ENCODE peak calls at places on chromosomes 6 and 20, in seven cellular contexts. One of them, this sample, is unnamed.

GRCh38 chr6:68575765-68576439 is 59.2 kb upstream of the ADGRB3 start:
- DNase-seq in skeletal muscle cell: no peak
- DNase-seq in AG04450: no peak
- DNase-seq in astrocyte: no peak
- DNase-seq in uterus: no peak
- DNase-seq in osteoblast: peak; percentile 3
- DNase-seq in adrenal gland: no peak
- DNase-seq in this sample: no peak

GRCh38 chr6:6884193-6884627 is 223.6 kb upstream of the RREB1 start:
- DNase-seq in adrenal gland: peak; percentile 59
- DNase-seq in astrocyte: no peak
- DNase-seq in uterus: no peak
- DNase-seq in AG04450: no peak
- DNase-seq in skeletal muscle cell: peak; percentile 18
- DNase-seq in osteoblast: no peak
- DNase-seq in this sample: peak; percentile 38

GRCh38 chr6:10163159-10163962 is 251.5 kb downstream of the TFAP2A start:
- DNase-seq in skeletal muscle cell: no peak
- DNase-seq in adrenal gland: no peak
- DNase-seq in osteoblast: no peak
- DNase-seq in astrocyte: no peak
- DNase-seq in AG04450: no peak
- DNase-seq in uterus: no peak
- DNase-seq in this sample: peak; percentile 99

GRCh38 chr6:12548526-12548925 is 168.0 kb upstream of the PHACTR1 start:
- DNase-seq in osteoblast: peak; percentile 82
- DNase-seq in skeletal muscle cell: no peak
- DNase-seq in astrocyte: peak; percentile 95
- DNase-seq in AG04450: no peak
- DNase-seq in uterus: no peak
- DNase-seq in adrenal gland: no peak
- DNase-seq in this sample: no peak

GRCh38 chr6:64489760-64490159 is 854.2 kb downstream of the PHF3 start:
- DNase-seq in skeletal muscle cell: no peak
- DNase-seq in osteoblast: no peak
- DNase-seq in uterus: no peak
- DNase-seq in astrocyte: no peak
- DNase-seq in AG04450: no peak
- DNase-seq in adrenal gland: no peak
- DNase-seq in this sample: no peak

GRCh38 chr6:156989159-156989806 is 212.1 kb downstream of the ARID1B start:
- DNase-seq in skeletal muscle cell: no peak
- DNase-seq in osteoblast: no peak
- DNase-seq in uterus: no peak
- DNase-seq in astrocyte: no peak
- DNase-seq in adrenal gland: no peak
- DNase-seq in AG04450: no peak
- DNase-seq in this sample: no peak

GRCh38 chr20:38853759-38854158 is 48.3 kb downstream of the PPP1R16B start:
- DNase-seq in astrocyte: no peak
- DNase-seq in skeletal muscle cell: no peak
- DNase-seq in AG04450: no peak
- DNase-seq in osteoblast: no peak
- DNase-seq in adrenal gland: no peak
- DNase-seq in uterus: no peak
- DNase-seq in this sample: no peak

GRCh38 chr20:59948828-59949720 is 8.9 kb downstream of the FAM217B start:
- DNase-seq in skeletal muscle cell: peak; percentile 18
- DNase-seq in adrenal gland: peak; percentile 37
- DNase-seq in osteoblast: no peak
- DNase-seq in uterus: peak; percentile 23
- DNase-seq in astrocyte: no peak
- DNase-seq in AG04450: peak; percentile 45
- DNase-seq in this sample: peak; percentile 62

GRCh38 chr6:168437751-168438150 is 3.2 kb upstream of the SMOC2 start:
- DNase-seq in AG04450: no peak
- DNase-seq in osteoblast: no peak
- DNase-seq in skeletal muscle cell: no peak
- DNase-seq in adrenal gland: no peak
- DNase-seq in astrocyte: no peak
- DNase-seq in uterus: no peak
- DNase-seq in this sample: no peak

GRCh38 chr20:10632681-10633509 is 40.9 kb downstream of the JAG1 start:
- DNase-seq in skeletal muscle cell: no peak
- DNase-seq in astrocyte: no peak
- DNase-seq in adrenal gland: no peak
- DNase-seq in AG04450: no peak
- DNase-seq in osteoblast: no peak
- DNase-seq in uterus: no peak
- DNase-seq in this sample: no peak

GRCh38 chr6:109372070-109372585 is 10.1 kb downstream of the CD164 start:
- DNase-seq in AG04450: no peak
- DNase-seq in adrenal gland: no peak
- DNase-seq in astrocyte: peak; percentile 24
- DNase-seq in uterus: no peak
- DNase-seq in osteoblast: no peak
- DNase-seq in skeletal muscle cell: no peak
- DNase-seq in this sample: no peak

GRCh38 chr6:23213193-23213592 is 643.8 kb downstream of the HDGFL1 start:
- DNase-seq in AG04450: peak; percentile 33
- DNase-seq in skeletal muscle cell: peak; percentile 37
- DNase-seq in uterus: no peak
- DNase-seq in osteoblast: no peak
- DNase-seq in adrenal gland: no peak
- DNase-seq in astrocyte: peak; percentile 29
- DNase-seq in this sample: peak; percentile 45

GRCh38 chr6:53513056-53513455 is 31.8 kb downstream of the GCLC start:
- DNase-seq in astrocyte: no peak
- DNase-seq in osteoblast: no peak
- DNase-seq in AG04450: no peak
- DNase-seq in skeletal muscle cell: no peak
- DNase-seq in uterus: no peak
- DNase-seq in adrenal gland: no peak
- DNase-seq in this sample: no peak
- H3K4me3 ChIP-seq in astrocyte: no peak overlapping the region
- H3K4me3 ChIP-seq in osteoblast: no peak overlapping the region
- H3K4me3 ChIP-seq in AG04450: no peak overlapping the region
- H3K4me3 ChIP-seq in skeletal muscle cell: no peak overlapping the region
- H3K4me3 ChIP-seq in uterus: no peak overlapping the region
- H3K4me3 ChIP-seq in adrenal gland: no peak overlapping the region
- H3K4me3 ChIP-seq in this sample: no peak overlapping the region

DNA sequence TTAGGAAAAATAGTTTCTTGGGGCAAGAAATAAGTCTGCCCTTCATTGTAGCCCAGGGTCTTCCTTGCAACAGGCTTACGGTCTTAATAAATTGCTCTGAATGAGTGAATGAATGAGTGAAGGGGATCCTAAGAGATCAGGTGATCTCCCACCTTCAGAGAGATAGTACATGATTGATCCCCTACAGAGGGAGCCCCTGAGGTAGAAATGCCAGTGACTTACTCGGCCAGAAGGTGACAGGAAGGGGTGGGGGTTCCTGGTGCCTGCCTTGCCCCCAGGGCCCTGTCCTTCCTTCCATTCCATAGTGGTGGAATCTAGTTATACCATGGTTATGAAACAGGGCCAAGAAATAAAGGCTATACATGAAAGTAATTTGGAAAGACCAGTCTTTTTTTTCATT is 215.3 kb upstream of the SSTR4 start:
- DNase-seq in osteoblast: no peak
- DNase-seq in skeletal muscle cell: no peak
- DNase-seq in AG04450: no peak
- DNase-seq in uterus: no peak
- DNase-seq in astrocyte: no peak
- DNase-seq in adrenal gland: no peak
- DNase-seq in this sample: no peak
- H3K4me3 ChIP-seq in osteoblast: no peak overlapping the region
- H3K4me3 ChIP-seq in skeletal muscle cell: no peak overlapping the region
- H3K4me3 ChIP-seq in AG04450: no peak overlapping the region
- H3K4me3 ChIP-seq in uterus: no peak overlapping the region
- H3K4me3 ChIP-seq in astrocyte: no peak overlapping the region
- H3K4me3 ChIP-seq in adrenal gland: no peak overlapping the region
- H3K4me3 ChIP-seq in this sample: no peak overlapping the region

GRCh38 chr6:54232703-54233102 is 75.5 kb upstream of the TINAG start:
- DNase-seq in skeletal muscle cell: no peak
- DNase-seq in adrenal gland: no peak
- DNase-seq in osteoblast: no peak
- DNase-seq in uterus: no peak
- DNase-seq in astrocyte: no peak
- DNase-seq in AG04450: no peak
- DNase-seq in this sample: no peak
- H3K4me3 ChIP-seq in skeletal muscle cell: no peak overlapping the region
- H3K4me3 ChIP-seq in adrenal gland: no peak overlapping the region
- H3K4me3 ChIP-seq in osteoblast: no peak overlapping the region
- H3K4me3 ChIP-seq in uterus: no peak overlapping the region
- H3K4me3 ChIP-seq in astrocyte: no peak overlapping the region
- H3K4me3 ChIP-seq in AG04450: no peak overlapping the region
- H3K4me3 ChIP-seq in this sample: no peak overlapping the region

GRCh38 chr20:1490643-1491042 is 577 bp downstream of the SIRPB2 start:
- DNase-seq in osteoblast: no peak
- DNase-seq in astrocyte: no peak
- DNase-seq in skeletal muscle cell: no peak
- DNase-seq in uterus: no peak
- DNase-seq in adrenal gland: no peak
- DNase-seq in AG04450: no peak
- DNase-seq in this sample: no peak
- H3K4me3 ChIP-seq in osteoblast: no peak overlapping the region
- H3K4me3 ChIP-seq in astrocyte: no peak overlapping the region
- H3K4me3 ChIP-seq in skeletal muscle cell: no peak overlapping the region
- H3K4me3 ChIP-seq in uterus: no peak overlapping the region
- H3K4me3 ChIP-seq in adrenal gland: no peak overlapping the region
- H3K4me3 ChIP-seq in AG04450: no peak overlapping the region
- H3K4me3 ChIP-seq in this sample: no peak overlapping the region

GRCh38 chr20:17679786-17680127 is 2.3 kb downstream of the RRBP1 start:
- DNase-seq in AG04450: no peak
- DNase-seq in skeletal muscle cell: no peak
- DNase-seq in osteoblast: peak; percentile 59
- DNase-seq in adrenal gland: no peak
- DNase-seq in uterus: no peak
- DNase-seq in astrocyte: no peak
- DNase-seq in this sample: no peak
- H3K4me3 ChIP-seq in AG04450: peak overlapping the region; percentile 79
- H3K4me3 ChIP-seq in skeletal muscle cell: peak overlapping the region; percentile 81
- H3K4me3 ChIP-seq in osteoblast: peak overlapping the region; percentile 94
- H3K4me3 ChIP-seq in adrenal gland: no peak overlapping the region
- H3K4me3 ChIP-seq in uterus: no peak overlapping the region
- H3K4me3 ChIP-seq in astrocyte: peak overlapping the region; percentile 88
- H3K4me3 ChIP-seq in this sample: no peak overlapping the region

DNA sequence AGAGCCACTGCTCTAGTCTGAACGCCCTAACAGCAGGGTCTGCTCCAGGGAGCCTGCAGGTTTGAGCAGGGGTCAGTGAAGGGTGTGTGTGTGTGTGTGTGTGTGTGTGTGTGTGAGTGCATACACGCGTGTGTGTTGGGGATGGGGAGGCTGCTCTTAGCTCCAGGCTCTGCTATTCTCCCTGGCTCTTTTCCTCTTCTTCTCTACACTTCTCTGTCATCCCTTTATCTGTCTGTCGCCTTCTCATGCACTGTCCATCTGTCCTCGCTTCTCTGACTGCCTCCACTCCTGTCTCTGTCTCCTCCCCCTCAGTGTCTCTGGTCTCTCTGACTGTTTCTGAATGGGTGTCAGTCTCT is 3.4 kb upstream of the CDH22 start:
- DNase-seq in uterus: no peak
- DNase-seq in skeletal muscle cell: no peak
- DNase-seq in osteoblast: peak; percentile 34
- DNase-seq in astrocyte: no peak
- DNase-seq in adrenal gland: no peak
- DNase-seq in AG04450: no peak
- DNase-seq in this sample: no peak
- H3K4me3 ChIP-seq in uterus: no peak overlapping the region
- H3K4me3 ChIP-seq in skeletal muscle cell: no peak overlapping the region
- H3K4me3 ChIP-seq in osteoblast: no peak overlapping the region
- H3K4me3 ChIP-seq in astrocyte: no peak overlapping the region
- H3K4me3 ChIP-seq in adrenal gland: no peak overlapping the region
- H3K4me3 ChIP-seq in AG04450: no peak overlapping the region
- H3K4me3 ChIP-seq in this sample: no peak overlapping the region

DNA sequence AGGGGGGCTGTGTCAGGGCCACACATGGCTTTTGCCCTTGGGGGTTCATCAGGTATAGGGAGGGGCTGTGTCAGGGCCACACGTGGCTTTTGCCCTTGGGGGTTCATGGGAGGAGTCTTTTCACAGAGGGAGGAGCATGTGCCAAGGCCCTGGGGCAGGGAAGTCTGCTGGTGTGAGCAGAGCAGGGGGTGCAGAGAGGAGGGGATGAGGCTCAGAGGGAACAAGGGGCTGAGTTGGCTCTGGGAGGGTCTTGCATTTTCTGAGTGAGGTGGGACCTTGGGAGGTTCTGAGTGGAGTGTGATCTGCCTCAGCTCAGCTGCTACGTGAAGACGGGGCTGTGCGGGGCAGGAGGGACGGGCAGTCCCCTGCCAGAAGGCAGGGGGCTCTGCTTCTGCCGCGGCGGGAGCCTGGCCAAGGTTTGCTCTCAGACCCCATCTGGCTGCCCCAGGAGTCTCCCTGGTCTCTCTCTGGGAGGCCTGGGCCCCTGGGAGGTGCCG is 6.0 kb upstream of the SOX18 start:
- DNase-seq in astrocyte: no peak
- DNase-seq in osteoblast: no peak
- DNase-seq in adrenal gland: no peak
- DNase-seq in AG04450: no peak
- DNase-seq in skeletal muscle cell: no peak
- DNase-seq in uterus: no peak
- DNase-seq in this sample: no peak
- H3K4me3 ChIP-seq in astrocyte: no peak overlapping the region
- H3K4me3 ChIP-seq in osteoblast: no peak overlapping the region
- H3K4me3 ChIP-seq in adrenal gland: no peak overlapping the region
- H3K4me3 ChIP-seq in AG04450: no peak overlapping the region
- H3K4me3 ChIP-seq in skeletal muscle cell: no peak overlapping the region
- H3K4me3 ChIP-seq in uterus: no peak overlapping the region
- H3K4me3 ChIP-seq in this sample: no peak overlapping the region

GRCh38 chr6:137177611-137178010 is 4.2 kb upstream of the IL22RA2 start:
- DNase-seq in AG04450: no peak
- DNase-seq in adrenal gland: no peak
- DNase-seq in uterus: no peak
- DNase-seq in astrocyte: no peak
- DNase-seq in skeletal muscle cell: no peak
- DNase-seq in osteoblast: no peak
- DNase-seq in this sample: no peak

GRCh38 chr6:137172734-137173431 is 561 bp downstream of the IL22RA2 start:
- DNase-seq in astrocyte: no peak
- DNase-seq in uterus: no peak
- DNase-seq in AG04450: no peak
- DNase-seq in adrenal gland: no peak
- DNase-seq in osteoblast: no peak
- DNase-seq in skeletal muscle cell: no peak
- DNase-seq in this sample: no peak

GRCh38 chr6:137176729-137177128 is 3.3 kb upstream of the IL22RA2 start:
- DNase-seq in adrenal gland: no peak
- DNase-seq in uterus: no peak
- DNase-seq in astrocyte: no peak
- DNase-seq in AG04450: no peak
- DNase-seq in osteoblast: no peak
- DNase-seq in skeletal muscle cell: no peak
- DNase-seq in this sample: no peak

GRCh38 chr6:137173501-137173900 is at the start of gene IL22RA2:
- DNase-seq in uterus: no peak
- DNase-seq in astrocyte: no peak
- DNase-seq in AG04450: no peak
- DNase-seq in osteoblast: no peak
- DNase-seq in adrenal gland: no peak
- DNase-seq in skeletal muscle cell: no peak
- DNase-seq in this sample: no peak

GRCh38 chr6:137175157-137175889 is 1.9 kb upstream of the IL22RA2 start:
- DNase-seq in osteoblast: no peak
- DNase-seq in adrenal gland: no peak
- DNase-seq in AG04450: no peak
- DNase-seq in uterus: no peak
- DNase-seq in skeletal muscle cell: no peak
- DNase-seq in astrocyte: no peak
- DNase-seq in this sample: no peak
- H3K4me3 ChIP-seq in osteoblast: no peak overlapping the region
- H3K4me3 ChIP-seq in adrenal gland: no peak overlapping the region
- H3K4me3 ChIP-seq in AG04450: no peak overlapping the region
- H3K4me3 ChIP-seq in uterus: no peak overlapping the region
- H3K4me3 ChIP-seq in skeletal muscle cell: no peak overlapping the region
- H3K4me3 ChIP-seq in astrocyte: no peak overlapping the region
- H3K4me3 ChIP-seq in this sample: no peak overlapping the region